ENCODE peak calls at places on chromosomes 16 and 17, in four cellular contexts. X is heart left ventricle, Q is tibial artery, P is GM12865. E is an unnamed sample.

GRCh38 chr16:11613381-11614303 is 26.9 kb upstream of the LITAF start:
- DNase-seq in X (peak), Q (peak), P (peak), E (peak)

GRCh38 chr17:78223061-78223460 is 8.4 kb upstream of the TMEM235 start:
- DNase-seq in X (no peak), Q (no peak), P (no peak), E (no peak)

GRCh38 chr16:87333101-87333500 is 15.9 kb upstream of the C16orf95 start:
- DNase-seq in X (no peak), Q (no peak), P (no peak), E (no peak)

GRCh38 chr17:69533481-69534234 is 119.2 kb downstream of the MAP2K6 start:
- DNase-seq in X (no peak), Q (no peak), P (no peak), E (no peak)

GRCh38 chr17:28807925-28808641 is 34.5 kb downstream of the FAM222B start:
- DNase-seq in X (no peak), Q (peak), P (no peak), E (no peak)

GRCh38 chr16:15494231-15494630 is 59.8 kb downstream of the BMERB1 start:
- DNase-seq in X (no peak), Q (no peak), P (no peak), E (no peak)

GRCh38 chr16:57991551-57992059 is 8.9 kb downstream of the ZNF319 start:
- DNase-seq in X (no peak), Q (no peak), P (no peak), E (no peak)

GRCh38 chr17:50050431-50051032 is 5.4 kb upstream of the ITGA3 start:
- DNase-seq in X (no peak), Q (no peak), P (no peak), E (no peak)

GRCh38 chr16:10961231-10961630 is 16.9 kb downstream of the CLEC16A start:
- DNase-seq in X (no peak), Q (peak), P (no peak), E (no peak)

GRCh38 chr17:50909765-50910661 is 43.9 kb upstream of the TOB1 start:
- DNase-seq in X (no peak), Q (no peak), P (peak), E (no peak)

GRCh38 chr16:88130681-88131080 is 179.4 kb downstream of the BANP start:
- DNase-seq in X (no peak), Q (no peak), P (no peak), E (no peak)

GRCh38 chr16:76441391-76441790 is 164.2 kb downstream of the CNTNAP4 start:
- DNase-seq in X (no peak), Q (no peak), P (no peak), E (no peak)

GRCh38 chr16:52671560-52671959 is 124.6 kb upstream of the TOX3 start:
- DNase-seq in X (no peak), Q (no peak), P (no peak), E (no peak)

GRCh38 chr17:64441772-64442549 is 7.0 kb upstream of the MILR1 start:
- DNase-seq in X (peak), Q (peak), P (peak), E (no peak)

GRCh38 chr16:53612003-53612402 is 91.7 kb downstream of the RPGRIP1L start:
- DNase-seq in X (no peak), Q (no peak), P (no peak), E (no peak)

GRCh38 chr16:85615852-85616607 is 2.9 kb downstream of the GSE1 start:
- DNase-seq in X (peak), Q (peak), P (peak), E (peak)

GRCh38 chr17:75854111-75854748 is 905 bp downstream of the WBP2 start:
- DNase-seq in X (no peak), Q (peak), P (no peak), E (no peak)

GRCh38 chr17:5364156-5364555 is 55.3 kb downstream of the NUP88 start:
- DNase-seq in X (no peak), Q (no peak), P (no peak), E (no peak)

GRCh38 chr17:64145460-64145750 is 15.5 kb upstream of the ERN1 start:
- DNase-seq in X (no peak), Q (no peak), P (no peak), E (no peak)

GRCh38 chr16:81446318-81447275 is 2.0 kb downstream of the CMIP start:
- DNase-seq in X (no peak), Q (no peak), P (peak), E (no peak)

GRCh38 chr16:85919271-85920267 is 20.6 kb downstream of the IRF8 start:
- DNase-seq in X (no peak), Q (no peak), P (no peak), E (no peak)

GRCh38 chr17:81687770-81688541 is 4.1 kb downstream of the HGS start:
- DNase-seq in X (no peak), Q (no peak), P (no peak), E (no peak)

E was measured in stimulated activated effector memory CD8-positive, alpha-beta T cell treated with anti-CD3 and anti-CD28 coated beads, Interleukin-12 subunit alpha, Interleukin-12 subunit beta, amount 100 ng/mL, for 72 hours.